ENCODE peak calls at places on chromosomes 13 and 19, in six cellular contexts. O is transverse colon, D is endothelial cell of umbilical vein, J is H54, S is ovary, T is body of pancreas. N is an unnamed sample.

GRCh38 chr13:33260168-33261098 is 25.1 kb downstream of the STARD13 start:
- DNase-seq in T (no peak), O (no peak), J (no peak), D (no peak), S (no peak), N (peak; percentile 72)

GRCh38 chr13:109330123-109330522 is 456.3 kb downstream of the IRS2 start:
- DNase-seq in T (no peak), S (no peak), O (no peak), J (no peak), D (no peak), N (no peak)

GRCh38 chr13:110536006-110536693 is 25.4 kb downstream of the RAB20 start:
- DNase-seq in S (no peak), J (no peak), T (no peak), O (no peak), D (no peak), N (peak; percentile 74)

GRCh38 chr13:94318418-94318817 is 161.1 kb downstream of the DCT start:
- DNase-seq in S (no peak), J (no peak), D (no peak), T (no peak), O (no peak), N (no peak)

GRCh38 chr13:92317066-92317465 is 909.5 kb upstream of the GPC6 start:
- DNase-seq in O (no peak), S (no peak), J (no peak), T (no peak), D (no peak), N (no peak)

GRCh38 chr13:108200781-108201398 is 14.4 kb downstream of the LIG4 start:
- DNase-seq in J (no peak), D (peak; percentile 12), O (no peak), S (no peak), T (no peak), N (no peak)

GRCh38 chr13:97567510-97568243 is 133.7 kb downstream of the RAP2A start:
- DNase-seq in O (peak; percentile 77), T (peak; percentile 54), D (no peak), J (peak; percentile 23), S (no peak), N (no peak)

GRCh38 chr19:961866-962620 is 22.1 kb upstream of the WDR18 start:
- DNase-seq in S (no peak), D (no peak), O (peak; percentile 69), J (peak; percentile 71), T (no peak), N (no peak)

GRCh38 chr19:38394488-38394887 is 6.0 kb downstream of the SPRED3 start:
- DNase-seq in D (peak; percentile 13), J (no peak), T (no peak), S (no peak), O (no peak), N (no peak)

GRCh38 chr19:55703790-55704215 is 28.8 kb downstream of the EPN1 start:
- DNase-seq in D (peak; percentile 15), J (peak; percentile 67), O (peak; percentile 69), S (peak; percentile 42), T (peak; percentile 77), N (no peak)

GRCh38 chr19:50555447-50556235 is 12.6 kb downstream of the LRRC4B start:
- DNase-seq in J (no peak), O (no peak), T (no peak), D (no peak), S (no peak), N (no peak)

GRCh38 chr13:50420720-50421456 is 405.6 kb downstream of the KCNRG start:
- DNase-seq in D (no peak), S (no peak), O (no peak), J (no peak), T (no peak), N (no peak)

GRCh38 chr19:35431147-35431807 is 16.8 kb upstream of the FFAR2 start:
- DNase-seq in D (no peak), O (no peak), S (no peak), T (no peak), J (no peak), N (no peak)

GRCh38 chr13:102402292-102402691 is 444 bp upstream of the FGF14 start:
- DNase-seq in J (no peak), S (no peak), T (no peak), D (no peak), O (peak; percentile 12), N (peak; percentile 58)

GRCh38 chr19:45153339-45154063 is 7.3 kb downstream of the NKPD1 start:
- DNase-seq in S (peak; percentile 62), J (no peak), O (peak; percentile 36), D (peak; percentile 34), T (no peak), N (peak; percentile 49)

GRCh38 chr19:40716655-40717324 is at the start of the genes COQ8B and ITPKC:
- DNase-seq in J (peak; percentile 93), O (peak; percentile 100), T (peak; percentile 99), S (peak; percentile 100), D (peak; percentile 97), N (peak; percentile 100)

GRCh38 chr13:28710161-28710560 is 8.6 kb downstream of the SLC46A3 start:
- DNase-seq in T (no peak), S (no peak), D (no peak), O (peak; percentile 80), J (no peak), N (no peak)

GRCh38 chr19:50333737-50334617 is 4.8 kb upstream of the KCNC3 start:
- DNase-seq in J (peak; percentile 99), S (peak; percentile 21), D (no peak), O (peak; percentile 84), T (peak; percentile 86), N (peak; percentile 82)

GRCh38 chr19:54420383-54421168 is 5.3 kb downstream of the TTYH1 start:
- DNase-seq in T (peak; percentile 71), O (no peak), D (no peak), J (no peak), S (no peak), N (no peak)

DNA sequence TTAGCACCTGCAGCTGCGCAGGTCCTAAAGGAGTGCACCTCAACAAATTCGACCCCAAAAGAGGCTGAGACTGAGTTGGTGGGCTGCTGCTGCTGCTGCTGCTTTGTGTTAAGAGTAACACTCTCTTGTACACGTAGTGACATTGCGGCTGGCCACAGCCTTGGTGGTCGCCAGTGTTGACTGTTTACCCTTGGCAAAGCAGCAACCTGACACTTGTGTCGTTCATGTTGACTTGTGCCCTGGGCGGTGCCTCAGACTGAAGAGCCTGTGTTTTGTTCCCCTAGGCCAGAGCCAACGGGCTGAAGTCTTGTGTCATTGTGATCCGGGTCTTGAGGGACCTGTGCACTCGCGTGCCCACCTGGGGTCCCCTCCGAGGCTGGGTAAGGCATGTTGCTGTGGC is 22.4 kb upstream of the QTRT1 start:
- DNase-seq in S (no peak), O (no peak), T (no peak), J (no peak), D (no peak), N (no peak)
- TF ChIP-seq POLR2A in S (no peak), O (no peak), T (no peak), J (no peak), D (no peak), N (no peak)

DNA sequence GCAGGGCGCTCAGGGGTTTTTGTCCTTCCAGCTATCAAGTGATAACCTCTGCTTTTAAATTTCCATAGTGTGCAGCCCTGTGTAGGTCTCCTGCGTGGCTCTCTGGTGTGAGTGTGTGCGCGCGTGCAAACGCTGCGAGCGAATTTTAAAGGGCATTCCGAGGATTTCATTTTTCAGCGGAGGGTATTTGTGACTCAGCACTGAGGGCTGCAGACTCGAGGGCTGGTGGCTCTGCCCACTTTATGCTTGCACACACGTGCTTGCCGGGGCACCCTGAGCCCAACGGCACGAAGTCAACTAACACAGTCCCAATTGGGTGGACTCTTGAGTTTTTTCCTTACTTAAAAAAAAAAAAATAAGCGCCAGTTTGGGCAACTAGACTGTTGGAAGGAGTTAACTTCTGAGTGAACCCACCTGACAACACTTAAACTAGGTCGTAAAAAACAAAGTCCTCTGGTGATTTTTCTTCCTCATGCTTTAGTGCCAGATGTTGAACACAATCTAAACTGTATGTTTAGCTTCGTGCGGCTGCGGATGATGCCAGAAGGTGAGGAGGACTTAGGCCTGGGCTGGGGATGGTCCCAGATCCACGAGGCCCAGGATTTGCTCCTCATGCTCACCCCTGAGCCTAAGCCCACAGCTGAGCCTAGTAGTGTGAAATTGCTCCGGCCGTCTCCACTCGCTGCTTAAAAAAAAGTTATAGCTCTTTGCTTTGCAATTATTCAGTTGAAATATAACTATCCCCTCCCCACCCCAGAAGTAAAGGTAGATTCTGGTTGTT is 2.1 kb downstream of the FGF9 start:
- DNase-seq in T (no peak), D (no peak), S (no peak), O (no peak), J (no peak), N (no peak)
- TF ChIP-seq POLR2A in T (no peak), D (no peak), S (no peak), O (no peak), J (no peak), N (no peak)

DNA sequence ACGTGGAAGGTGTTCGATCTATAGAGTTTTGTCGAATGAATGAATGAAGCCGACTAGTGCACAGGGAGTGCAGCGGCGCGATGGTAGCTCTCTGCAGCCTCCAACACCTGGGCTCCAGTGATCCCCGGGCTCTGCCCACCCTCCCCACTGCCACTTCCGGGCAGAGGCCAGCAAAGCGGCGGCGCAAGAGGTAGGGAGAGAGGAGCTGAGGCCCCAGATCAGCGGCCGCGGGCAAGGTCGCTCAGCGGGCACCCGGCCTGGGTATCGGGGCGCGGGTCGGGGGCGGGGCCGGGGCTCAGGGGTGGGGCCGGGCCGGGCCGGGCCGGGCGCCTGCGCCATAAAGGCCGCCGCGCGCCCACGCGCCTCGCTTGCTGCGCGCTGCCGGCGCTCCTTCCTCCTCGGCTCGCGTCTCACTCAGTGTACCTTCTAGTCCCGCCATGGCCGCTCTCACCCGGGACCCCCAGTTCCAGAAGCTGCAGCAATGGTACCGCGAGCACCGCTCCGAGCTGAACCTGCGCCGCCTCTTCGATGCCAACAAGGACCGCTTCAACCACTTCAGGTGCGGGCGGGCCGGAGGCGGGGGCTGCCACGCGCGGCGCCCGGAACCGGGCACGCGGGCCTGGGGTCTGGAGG is at the start of gene GPI:
- DNase-seq in S (peak; percentile 40), J (peak; percentile 83), O (peak; percentile 72), D (peak; percentile 28), T (peak; percentile 58), N (peak; percentile 80)
- TF ChIP-seq POLR2A in S (no peak), J (peak; percentile 96), O (peak; percentile 32), D (peak; percentile 64), T (peak; percentile 16), N (peak; percentile 65)

GRCh38 chr19:3976495-3977241 is 5.8 kb upstream of the DAPK3 start:
- DNase-seq in D (no peak), S (peak; percentile 13), O (no peak), J (no peak), T (peak; percentile 14), N (peak; percentile 57)

GRCh38 chr19:3977242-3978143 is 6.6 kb upstream of the DAPK3 start:
- DNase-seq in J (no peak), S (peak; percentile 15), O (no peak), D (no peak), T (peak; percentile 22), N (peak; percentile 48)

GRCh38 chr19:3975144-3975543 is 4.2 kb upstream of the DAPK3 start:
- DNase-seq in T (no peak), J (no peak), D (no peak), O (no peak), S (no peak), N (no peak)

GRCh38 chr19:3978145-3978544 is 7.1 kb downstream of the EEF2 start:
- DNase-seq in T (no peak), S (no peak), J (no peak), D (no peak), O (no peak), N (no peak)

DNA sequence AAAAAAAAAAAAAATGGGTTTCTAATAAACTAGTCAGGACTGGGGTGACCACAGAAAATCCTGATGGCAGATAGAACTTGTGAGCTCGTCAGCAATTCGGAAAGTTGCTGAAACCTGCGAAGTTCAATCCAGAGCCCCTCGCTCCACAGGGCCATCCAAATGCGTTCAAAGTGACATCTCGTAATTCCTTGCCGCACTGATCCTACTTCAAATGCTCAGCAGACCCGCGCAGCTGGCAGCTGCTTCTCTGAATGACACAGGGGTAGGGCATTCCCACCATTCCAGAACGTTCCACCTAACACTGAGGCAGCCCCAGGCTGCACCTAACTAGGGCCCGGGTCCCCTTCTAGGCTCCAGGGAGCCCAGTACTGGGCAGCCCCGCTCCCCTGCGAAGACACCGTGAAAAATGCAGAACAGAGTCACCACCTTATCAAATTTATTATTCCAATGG is 4.8 kb upstream of the DAPK3 start:
- DNase-seq in T (peak; percentile 13), D (no peak), S (no peak), J (no peak), O (no peak), N (no peak)
- TF ChIP-seq POLR2A in T (no peak), D (no peak), S (no peak), J (no peak), O (no peak), N (no peak)

N was measured in right lobe of liver.